ENCODE peak calls at places on chromosomes 6 and 20, in eight cellular contexts. One of them, this sample, is unnamed.

GRCh38 chr20:53660947-53661381 is 67.3 kb upstream of the ZNF217 start:
- DNase-seq in tibial nerve: no peak
- DNase-seq in epithelial cell of proximal tubule: no peak
- DNase-seq in neuronal stem cell: no peak
- DNase-seq in SHP77: no peak
- DNase-seq in posterior cingulate gyrus: no peak
- DNase-seq in DMS153: no peak
- DNase-seq in Caki2: no peak
- DNase-seq in this sample: no peak

GRCh38 chr20:50449789-50450492 is 60.2 kb upstream of the PTPN1 start:
- DNase-seq in posterior cingulate gyrus: no peak
- DNase-seq in tibial nerve: no peak
- DNase-seq in DMS153: no peak
- DNase-seq in neuronal stem cell: no peak
- DNase-seq in SHP77: no peak
- DNase-seq in epithelial cell of proximal tubule: no peak
- DNase-seq in Caki2: no peak
- DNase-seq in this sample: no peak

GRCh38 chr6:2973656-2974055 is 2.3 kb upstream of the SERPINB6 start:
- DNase-seq in tibial nerve: no peak
- DNase-seq in epithelial cell of proximal tubule: no peak
- DNase-seq in posterior cingulate gyrus: no peak
- DNase-seq in Caki2: no peak
- DNase-seq in neuronal stem cell: no peak
- DNase-seq in DMS153: no peak
- DNase-seq in SHP77: no peak
- DNase-seq in this sample: no peak

GRCh38 chr20:17622851-17623508 is 53.1 kb downstream of the DSTN start:
- DNase-seq in tibial nerve: no peak
- DNase-seq in Caki2: no peak
- DNase-seq in SHP77: no peak
- DNase-seq in neuronal stem cell: no peak
- DNase-seq in epithelial cell of proximal tubule: no peak
- DNase-seq in DMS153: no peak
- DNase-seq in posterior cingulate gyrus: no peak
- DNase-seq in this sample: no peak

GRCh38 chr6:40328376-40328987 is 258.7 kb downstream of the LRFN2 start:
- DNase-seq in DMS153: peak; percentile 64
- DNase-seq in SHP77: peak; percentile 63
- DNase-seq in epithelial cell of proximal tubule: no peak
- DNase-seq in posterior cingulate gyrus: no peak
- DNase-seq in neuronal stem cell: no peak
- DNase-seq in tibial nerve: no peak
- DNase-seq in Caki2: peak; percentile 23
- DNase-seq in this sample: peak; percentile 33

GRCh38 chr6:12479451-12479850 is 189.3 kb downstream of the EDN1 start:
- DNase-seq in tibial nerve: no peak
- DNase-seq in SHP77: no peak
- DNase-seq in epithelial cell of proximal tubule: no peak
- DNase-seq in DMS153: no peak
- DNase-seq in neuronal stem cell: no peak
- DNase-seq in posterior cingulate gyrus: no peak
- DNase-seq in Caki2: no peak
- DNase-seq in this sample: no peak

GRCh38 chr6:473356-473755 is 81.8 kb downstream of the IRF4 start:
- DNase-seq in posterior cingulate gyrus: no peak
- DNase-seq in Caki2: no peak
- DNase-seq in tibial nerve: no peak
- DNase-seq in SHP77: no peak
- DNase-seq in epithelial cell of proximal tubule: no peak
- DNase-seq in neuronal stem cell: no peak
- DNase-seq in DMS153: no peak
- DNase-seq in this sample: no peak

GRCh38 chr6:90790058-90790457 is 203.2 kb upstream of the MAP3K7 start:
- DNase-seq in neuronal stem cell: no peak
- DNase-seq in epithelial cell of proximal tubule: no peak
- DNase-seq in tibial nerve: no peak
- DNase-seq in Caki2: no peak
- DNase-seq in SHP77: no peak
- DNase-seq in DMS153: no peak
- DNase-seq in posterior cingulate gyrus: no peak
- DNase-seq in this sample: no peak

GRCh38 chr20:37273988-37274387 is 12.4 kb upstream of the GHRH start:
- DNase-seq in SHP77: no peak
- DNase-seq in epithelial cell of proximal tubule: no peak
- DNase-seq in DMS153: no peak
- DNase-seq in neuronal stem cell: no peak
- DNase-seq in tibial nerve: no peak
- DNase-seq in posterior cingulate gyrus: no peak
- DNase-seq in Caki2: no peak
- DNase-seq in this sample: no peak

GRCh38 chr6:88763160-88763559 is 200.3 kb downstream of the RNGTT start:
- DNase-seq in posterior cingulate gyrus: no peak
- DNase-seq in Caki2: no peak
- DNase-seq in tibial nerve: no peak
- DNase-seq in SHP77: no peak
- DNase-seq in DMS153: no peak
- DNase-seq in epithelial cell of proximal tubule: no peak
- DNase-seq in neuronal stem cell: no peak
- DNase-seq in this sample: no peak

GRCh38 chr6:41597246-41598000 is 40.8 kb upstream of the MDFI start:
- DNase-seq in neuronal stem cell: no peak
- DNase-seq in DMS153: no peak
- DNase-seq in epithelial cell of proximal tubule: no peak
- DNase-seq in SHP77: no peak
- DNase-seq in posterior cingulate gyrus: no peak
- DNase-seq in tibial nerve: no peak
- DNase-seq in Caki2: no peak
- DNase-seq in this sample: no peak

GRCh38 chr20:25309395-25310267 is 61.7 kb downstream of the PYGB start:
- DNase-seq in epithelial cell of proximal tubule: peak; percentile 56
- DNase-seq in SHP77: peak; percentile 80
- DNase-seq in DMS153: no peak
- DNase-seq in Caki2: peak; percentile 98
- DNase-seq in tibial nerve: peak; percentile 47
- DNase-seq in neuronal stem cell: no peak
- DNase-seq in posterior cingulate gyrus: peak; percentile 1
- DNase-seq in this sample: no peak

GRCh38 chr6:126535138-126535537 is 195.2 kb downstream of the CENPW start:
- DNase-seq in posterior cingulate gyrus: no peak
- DNase-seq in Caki2: no peak
- DNase-seq in neuronal stem cell: no peak
- DNase-seq in DMS153: no peak
- DNase-seq in epithelial cell of proximal tubule: no peak
- DNase-seq in tibial nerve: no peak
- DNase-seq in SHP77: no peak
- DNase-seq in this sample: no peak

GRCh38 chr6:27545271-27546046 is 72.6 kb upstream of the ZNF184 start:
- DNase-seq in SHP77: no peak
- DNase-seq in DMS153: no peak
- DNase-seq in neuronal stem cell: no peak
- DNase-seq in tibial nerve: no peak
- DNase-seq in epithelial cell of proximal tubule: peak; percentile 60
- DNase-seq in posterior cingulate gyrus: no peak
- DNase-seq in Caki2: peak; percentile 85
- DNase-seq in this sample: peak; percentile 12

GRCh38 chr6:31737315-31738047 is 1.2 kb upstream of the CLIC1 start:
- DNase-seq in Caki2: no peak
- DNase-seq in posterior cingulate gyrus: no peak
- DNase-seq in SHP77: no peak
- DNase-seq in tibial nerve: no peak
- DNase-seq in epithelial cell of proximal tubule: no peak
- DNase-seq in DMS153: peak; percentile 72
- DNase-seq in neuronal stem cell: peak; percentile 65
- DNase-seq in this sample: peak; percentile 30

GRCh38 chr6:149289966-149290365 is 27.5 kb upstream of the TAB2 start:
- DNase-seq in tibial nerve: no peak
- DNase-seq in posterior cingulate gyrus: no peak
- DNase-seq in Caki2: no peak
- DNase-seq in epithelial cell of proximal tubule: no peak
- DNase-seq in DMS153: no peak
- DNase-seq in SHP77: no peak
- DNase-seq in neuronal stem cell: no peak
- DNase-seq in this sample: no peak

GRCh38 chr6:6588064-6588923 is at the start of gene LY86:
- DNase-seq in tibial nerve: no peak
- DNase-seq in neuronal stem cell: no peak
- DNase-seq in Caki2: no peak
- DNase-seq in epithelial cell of proximal tubule: no peak
- DNase-seq in posterior cingulate gyrus: peak; percentile 27
- DNase-seq in DMS153: no peak
- DNase-seq in SHP77: no peak
- DNase-seq in this sample: no peak

GRCh38 chr6:34157851-34158250 is 12.0 kb upstream of the GRM4 start:
- DNase-seq in tibial nerve: no peak
- DNase-seq in DMS153: no peak
- DNase-seq in posterior cingulate gyrus: no peak
- DNase-seq in Caki2: no peak
- DNase-seq in epithelial cell of proximal tubule: no peak
- DNase-seq in SHP77: no peak
- DNase-seq in neuronal stem cell: no peak
- DNase-seq in this sample: no peak

GRCh38 chr6:401239-401993 is 9.9 kb downstream of the IRF4 start:
- DNase-seq in Caki2: no peak
- DNase-seq in SHP77: no peak
- DNase-seq in epithelial cell of proximal tubule: no peak
- DNase-seq in neuronal stem cell: no peak
- DNase-seq in DMS153: no peak
- DNase-seq in tibial nerve: no peak
- DNase-seq in posterior cingulate gyrus: no peak
- DNase-seq in this sample: no peak

GRCh38 chr20:54197621-54198604 is 10.0 kb upstream of the PFDN4 start:
- DNase-seq in posterior cingulate gyrus: no peak
- DNase-seq in epithelial cell of proximal tubule: peak; percentile 39
- DNase-seq in SHP77: no peak
- DNase-seq in Caki2: peak; percentile 61
- DNase-seq in DMS153: no peak
- DNase-seq in tibial nerve: no peak
- DNase-seq in neuronal stem cell: no peak
- DNase-seq in this sample: no peak

GRCh38 chr6:2688416-2689064 is 62.2 kb downstream of the MYLK4 start:
- DNase-seq in Caki2: peak; percentile 85
- DNase-seq in posterior cingulate gyrus: no peak
- DNase-seq in DMS153: no peak
- DNase-seq in epithelial cell of proximal tubule: peak; percentile 51
- DNase-seq in SHP77: no peak
- DNase-seq in tibial nerve: no peak
- DNase-seq in neuronal stem cell: no peak
- DNase-seq in this sample: no peak

GRCh38 chr6:159609813-159610212 is 83.2 kb downstream of the SOD2 start:
- DNase-seq in tibial nerve: no peak
- DNase-seq in epithelial cell of proximal tubule: no peak
- DNase-seq in posterior cingulate gyrus: no peak
- DNase-seq in Caki2: no peak
- DNase-seq in SHP77: no peak
- DNase-seq in neuronal stem cell: no peak
- DNase-seq in DMS153: no peak
- DNase-seq in this sample: no peak

GRCh38 chr20:46709459-46710148 is at the start of gene SLC2A10:
- DNase-seq in posterior cingulate gyrus: no peak
- DNase-seq in DMS153: no peak
- DNase-seq in epithelial cell of proximal tubule: no peak
- DNase-seq in SHP77: no peak
- DNase-seq in Caki2: peak; percentile 23
- DNase-seq in tibial nerve: peak; percentile 51
- DNase-seq in neuronal stem cell: peak; percentile 40
- DNase-seq in this sample: no peak

GRCh38 chr20:2327620-2328555 is 32.1 kb downstream of the TGM3 start:
- DNase-seq in epithelial cell of proximal tubule: no peak
- DNase-seq in DMS153: no peak
- DNase-seq in Caki2: no peak
- DNase-seq in tibial nerve: no peak
- DNase-seq in posterior cingulate gyrus: no peak
- DNase-seq in neuronal stem cell: no peak
- DNase-seq in SHP77: no peak
- DNase-seq in this sample: no peak

GRCh38 chr20:31990958-31991705 is 19.1 kb upstream of the CCM2L start:
- DNase-seq in tibial nerve: no peak
- DNase-seq in neuronal stem cell: no peak
- DNase-seq in Caki2: no peak
- DNase-seq in posterior cingulate gyrus: no peak
- DNase-seq in SHP77: peak; percentile 64
- DNase-seq in DMS153: no peak
- DNase-seq in epithelial cell of proximal tubule: no peak
- DNase-seq in this sample: no peak

GRCh38 chr20:35561268-35561667 is 19.4 kb downstream of the ERGIC3 start:
- DNase-seq in epithelial cell of proximal tubule: no peak
- DNase-seq in Caki2: no peak
- DNase-seq in posterior cingulate gyrus: no peak
- DNase-seq in tibial nerve: no peak
- DNase-seq in neuronal stem cell: peak; percentile 41
- DNase-seq in SHP77: peak; percentile 38
- DNase-seq in DMS153: peak; percentile 68
- DNase-seq in this sample: no peak

GRCh38 chr6:40948598-40948997 is 90.4 kb downstream of the UNC5CL start:
- DNase-seq in SHP77: no peak
- DNase-seq in neuronal stem cell: no peak
- DNase-seq in posterior cingulate gyrus: no peak
- DNase-seq in tibial nerve: no peak
- DNase-seq in Caki2: no peak
- DNase-seq in epithelial cell of proximal tubule: no peak
- DNase-seq in DMS153: no peak
- DNase-seq in this sample: no peak